ENCODE peak calls at places on chromosome 10, in eight cellular contexts. S is fibroblast of lung; H is WERI-Rb-1; I is suprapubic skin; J is aorta; A is CD8-positive, alpha-beta memory T cell; Y is psoas muscle; O is IMR-90. R is an unnamed sample.

GRCh38 chr10:122050316-122050715 is 61.4 kb downstream of the TACC2 start:
- DNase-seq in I (peak), O (no peak), A (no peak), J (no peak), S (no peak), H (no peak), Y (no peak), R (no peak)

GRCh38 chr10:116853287-116853686 is 4.0 kb downstream of the ENO4 start:
- DNase-seq in O (no peak), H (no peak), I (no peak), A (no peak), Y (no peak), S (no peak), J (no peak), R (no peak)

GRCh38 chr10:101287922-101288638 is 58.8 kb upstream of the LBX1 start:
- DNase-seq in J (no peak), S (peak), Y (no peak), I (no peak), H (peak), O (peak), A (no peak), R (no peak)

GRCh38 chr10:101008823-101009423 is 9.3 kb downstream of the LZTS2 start:
- DNase-seq in J (no peak), S (no peak), H (no peak), I (no peak), O (no peak), Y (no peak), A (no peak), R (no peak)

GRCh38 chr10:46268076-46268881 is 18.5 kb upstream of the ANTXRL start:
- DNase-seq in S (no peak), J (no peak), I (no peak), Y (no peak), H (no peak), O (no peak), A (peak), R (no peak)

GRCh38 chr10:61992683-61993629 is 91.5 kb downstream of the ARID5B start:
- DNase-seq in J (no peak), S (peak), A (peak), H (no peak), Y (no peak), O (peak), I (peak), R (no peak)

GRCh38 chr10:91745086-91745831 is 53.0 kb upstream of the TNKS2 start:
- DNase-seq in A (no peak), O (no peak), H (peak), S (peak), Y (no peak), I (no peak), J (no peak), R (no peak)

GRCh38 chr10:110144526-110144925 is 62.9 kb upstream of the MXI1 start:
- DNase-seq in O (no peak), A (no peak), S (no peak), H (no peak), J (no peak), I (no peak), Y (no peak), R (no peak)

GRCh38 chr10:3002304-3002703 is 65.0 kb upstream of the PFKP start:
- DNase-seq in S (no peak), H (no peak), J (no peak), I (no peak), Y (no peak), O (no peak), A (no peak), R (no peak)

GRCh38 chr10:85922363-85923129 is 444.0 kb downstream of the GRID1 start:
- DNase-seq in H (no peak), I (no peak), Y (no peak), S (no peak), A (no peak), O (no peak), J (no peak), R (no peak)

GRCh38 chr10:102492983-102493382 is 9.5 kb downstream of the ACTR1A start:
- DNase-seq in A (no peak), I (no peak), H (no peak), Y (no peak), S (peak), J (peak), O (no peak), R (no peak)
- H3K27ac ChIP-seq in A (no peak), I (peak), H (no peak), Y (peak), S (no peak), J (no peak), O (no peak), R (peak)

DNA sequence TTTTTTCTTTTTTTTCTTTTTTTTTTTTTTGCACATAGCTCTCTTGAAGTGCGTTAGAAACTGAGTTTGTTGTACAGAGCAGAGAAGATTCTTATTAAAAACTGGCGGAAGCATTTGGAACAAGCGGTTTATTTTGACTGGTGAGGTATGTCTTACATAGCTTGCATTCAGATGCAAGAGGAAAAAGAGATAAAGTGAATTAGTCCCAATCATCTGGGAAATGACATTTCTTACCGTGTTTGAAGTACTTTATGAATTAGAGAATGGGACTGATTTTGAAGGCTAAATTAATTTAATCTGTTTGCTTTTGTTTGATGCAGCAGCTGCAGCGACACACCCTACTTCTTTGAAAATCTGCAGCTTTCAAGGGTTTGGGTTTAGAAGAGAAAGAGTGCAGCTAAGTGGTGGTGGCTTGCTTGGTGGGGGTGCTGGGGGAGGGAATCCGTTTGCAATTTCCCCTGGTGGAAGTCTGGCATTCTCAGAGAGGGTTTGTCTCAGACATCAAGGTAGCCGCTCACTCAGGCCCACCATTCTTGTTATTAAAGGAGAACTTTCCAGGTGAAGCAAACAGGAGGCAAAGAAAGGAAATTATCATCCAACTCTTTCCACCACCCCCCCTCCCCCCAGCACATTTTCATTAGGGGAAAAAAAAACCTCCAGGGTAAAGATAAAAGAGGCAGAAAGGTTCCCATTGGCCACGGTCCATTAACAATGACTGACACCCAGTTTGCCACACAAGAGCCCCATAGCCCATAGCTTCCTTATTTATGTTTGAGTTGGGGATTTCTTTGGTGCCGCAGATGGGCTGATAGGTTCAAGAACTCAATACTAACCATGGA is 231.7 kb downstream of the SKIDA1 start:
- DNase-seq in J (no peak), I (no peak), O (no peak), H (no peak), A (no peak), Y (no peak), S (peak), R (no peak)
- H3K4me3 ChIP-seq in J (no peak), I (no peak), O (no peak), H (no peak), A (no peak), Y (peak), S (peak), R (peak)

GRCh38 chr10:84590794-84591193 is 262.4 kb downstream of the CCSER2 start:
- DNase-seq in S (no peak), Y (no peak), I (no peak), J (no peak), H (no peak), O (no peak), A (no peak), R (peak)
- H3K27ac ChIP-seq in S (no peak), Y (no peak), I (no peak), J (no peak), H (no peak), O (no peak), A (no peak), R (no peak)

DNA sequence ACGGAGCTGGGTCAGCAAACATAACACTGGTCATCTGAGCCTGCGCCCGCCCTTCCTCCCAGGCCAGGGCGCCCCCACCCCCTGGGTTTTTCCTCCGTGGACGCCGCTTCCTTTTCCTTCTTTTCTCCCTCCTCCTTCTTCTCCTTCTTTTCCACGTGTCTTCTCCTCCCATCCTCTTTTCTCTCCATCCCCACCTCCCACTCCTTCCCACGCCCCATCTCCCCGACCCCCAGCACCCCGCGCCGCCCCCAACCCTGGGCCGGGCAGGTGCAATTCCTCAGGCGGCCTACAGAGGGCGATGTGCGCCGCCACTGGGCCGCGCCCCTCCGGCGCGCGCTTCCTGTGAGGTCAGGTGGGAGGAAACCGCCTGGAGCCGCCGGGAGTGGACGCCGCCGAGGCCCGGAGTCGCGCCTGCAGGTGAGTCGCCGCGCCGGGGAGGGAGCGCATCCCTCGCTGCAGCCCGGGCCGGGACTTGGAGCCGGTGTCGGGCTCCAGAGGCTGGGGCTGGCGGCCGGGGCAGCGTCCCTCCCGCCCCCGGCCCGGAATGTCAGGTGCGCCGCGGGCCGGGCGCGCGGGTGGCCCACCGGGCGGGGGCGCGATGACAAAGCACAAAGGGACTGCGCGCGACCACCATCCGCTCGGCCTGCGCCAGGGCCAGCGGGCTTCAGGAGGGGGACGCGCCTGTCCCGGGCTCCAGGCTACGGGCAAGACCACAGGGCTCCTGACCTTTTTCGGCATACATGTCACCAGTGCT is at the start of gene FAM241B:
- DNase-seq in Y (peak), H (peak), S (peak), A (peak), I (no peak), J (peak), O (peak), R (peak)
- H3K4me3 ChIP-seq in Y (peak), H (peak), S (no peak), A (peak), I (peak), J (peak), O (peak), R (peak)

GRCh38 chr10:77892761-77893160 is 33.8 kb downstream of the DLG5 start:
- DNase-seq in A (no peak), I (no peak), S (no peak), J (no peak), H (no peak), Y (no peak), O (no peak), R (no peak)

GRCh38 chr10:77893386-77893785 is 33.2 kb downstream of the DLG5 start:
- DNase-seq in S (no peak), H (no peak), O (no peak), I (no peak), J (no peak), A (no peak), Y (no peak), R (no peak)

GRCh38 chr10:77894058-77894457 is 32.5 kb downstream of the DLG5 start:
- DNase-seq in A (no peak), H (no peak), O (no peak), J (no peak), Y (no peak), I (no peak), S (no peak), R (no peak)

GRCh38 chr10:77890097-77890496 is 36.5 kb downstream of the DLG5 start:
- DNase-seq in J (no peak), A (no peak), Y (no peak), S (no peak), H (peak), O (no peak), I (no peak), R (no peak)

GRCh38 chr10:77892021-77892739 is 34.4 kb downstream of the DLG5 start:
- DNase-seq in I (no peak), H (no peak), O (no peak), S (no peak), Y (no peak), J (no peak), A (no peak), R (no peak)
- H3K27ac ChIP-seq in I (peak), H (peak), O (no peak), S (no peak), Y (peak), J (no peak), A (no peak), R (no peak)

GRCh38 chr10:43203491-43204393 is 63.1 kb downstream of the RASGEF1A start:
- DNase-seq in A (no peak), I (peak), J (peak), O (no peak), H (peak), Y (peak), S (no peak), R (no peak)

GRCh38 chr10:43201545-43202131 is 63.4 kb downstream of the CSGALNACT2 start:
- DNase-seq in S (no peak), I (no peak), A (no peak), J (peak), Y (peak), H (peak), O (no peak), R (peak)

GRCh38 chr10:43202657-43203490 is 64.0 kb downstream of the RASGEF1A start:
- DNase-seq in S (no peak), I (peak), J (peak), O (no peak), Y (peak), H (peak), A (no peak), R (peak)

GRCh38 chr10:43200538-43201390 is 62.5 kb downstream of the CSGALNACT2 start:
- DNase-seq in Y (no peak), O (no peak), I (no peak), H (peak), S (no peak), J (peak), A (no peak), R (no peak)

GRCh38 chr10:43202224-43202656 is 64.0 kb downstream of the CSGALNACT2 start:
- DNase-seq in S (peak), Y (no peak), O (no peak), A (peak), J (peak), I (peak), H (peak), R (no peak)
- H3K4me3 ChIP-seq in S (peak), Y (peak), O (peak), A (peak), J (no peak), I (peak), H (no peak), R (peak)

GRCh38 chr10:124138195-124138882 is 44.9 kb upstream of the CHST15 start:
- DNase-seq in J (no peak), A (no peak), I (peak), H (no peak), Y (no peak), O (no peak), S (peak), R (no peak)

GRCh38 chr10:124142296-124142853 is 49.0 kb upstream of the CHST15 start:
- DNase-seq in H (no peak), I (peak), A (no peak), J (no peak), O (no peak), S (no peak), Y (no peak), R (no peak)

GRCh38 chr10:124134251-124134650 is 40.9 kb upstream of the CHST15 start:
- DNase-seq in S (no peak), H (no peak), O (no peak), J (no peak), Y (no peak), I (no peak), A (no peak), R (no peak)

GRCh38 chr10:124142960-124143359 is 49.6 kb upstream of the CHST15 start:
- DNase-seq in Y (no peak), A (no peak), H (no peak), O (no peak), I (peak), S (no peak), J (no peak), R (no peak)

DNA sequence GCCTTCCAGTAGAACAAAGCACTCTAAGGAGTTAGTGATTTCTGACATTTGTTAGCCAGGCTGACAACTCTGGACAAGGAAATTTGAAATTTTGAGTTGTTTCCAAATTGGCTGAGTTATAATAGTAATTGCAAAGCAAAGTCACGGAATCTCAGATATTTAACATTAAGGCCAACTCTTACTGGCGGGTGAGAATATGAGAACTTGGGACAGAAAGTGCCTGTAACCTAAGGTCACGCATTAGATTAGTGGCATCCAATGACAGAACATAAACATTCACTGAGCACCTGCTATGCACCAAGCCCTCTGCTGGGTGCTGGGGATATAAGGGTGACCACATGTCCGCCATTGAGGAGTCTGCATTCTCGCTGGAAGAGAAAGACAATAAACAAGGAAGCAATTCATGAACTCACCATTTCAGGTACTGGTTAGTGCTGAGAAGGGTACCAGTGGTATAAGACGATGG is 45.5 kb upstream of the CHST15 start:
- DNase-seq in Y (no peak), J (no peak), A (no peak), S (no peak), I (peak), H (no peak), O (no peak), R (no peak)
- H3K27ac ChIP-seq in Y (peak), J (peak), A (no peak), S (no peak), I (no peak), H (no peak), O (no peak), R (no peak)

R was measured in heart right ventricle.